ENCODE peak calls at places on chromosomes 11 and 22, in seven cellular contexts. B is kidney epithelial cell, M is ovary, Y is adrenal gland, V is spleen, D is Panc1, A is cardiac fibroblast. N is an unnamed sample.
A peak's percentile ranks its signal among the peaks of the same experiment; 100 is the strongest.

GRCh38 chr11:34238533-34238932 is 119.3 kb downstream of the ABTB2 start:
- DNase-seq in Y (no peak), V (no peak), M (no peak), D (no peak), A (peak; percentile 70), B (no peak), N (no peak)

GRCh38 chr11:134363592-134363991 is 31.8 kb downstream of the GLB1L2 start:
- DNase-seq in V (peak; percentile 49), D (no peak), B (no peak), M (no peak), A (no peak), Y (peak; percentile 62), N (no peak)

GRCh38 chr22:29710922-29711593 is 8.7 kb upstream of the CABP7 start:
- DNase-seq in M (no peak), D (no peak), B (no peak), V (peak; percentile 87), Y (peak; percentile 92), A (peak; percentile 15), N (no peak)

GRCh38 chr11:7572001-7572712 is 58.4 kb downstream of the PPFIBP2 start:
- DNase-seq in D (no peak), Y (no peak), B (no peak), M (no peak), A (no peak), V (no peak), N (no peak)

GRCh38 chr11:27703453-27703852 is 3.2 kb upstream of the BDNF start:
- DNase-seq in Y (no peak), B (no peak), A (peak; percentile 39), V (no peak), M (no peak), D (no peak), N (no peak)

GRCh38 chr22:31211862-31212730 is at the start of gene LIMK2:
- DNase-seq in B (no peak), V (peak; percentile 100), D (no peak), Y (peak; percentile 95), A (peak; percentile 86), M (peak; percentile 97), N (no peak)

GRCh38 chr11:119169272-119169719 is 771 bp downstream of the NLRX1 start:
- DNase-seq in B (peak; percentile 32), V (peak; percentile 85), D (no peak), Y (peak; percentile 73), M (no peak), A (peak; percentile 36), N (no peak)

GRCh38 chr11:77267910-77268309 is 33.6 kb downstream of the GDPD4 start:
- DNase-seq in Y (no peak), B (no peak), V (no peak), D (no peak), M (no peak), A (peak; percentile 15), N (no peak)

GRCh38 chr11:123560001-123560400 is 94.4 kb downstream of the SCN3B start:
- DNase-seq in D (no peak), V (no peak), B (no peak), A (peak; percentile 69), M (peak; percentile 78), Y (peak; percentile 93), N (no peak)

GRCh38 chr22:42719656-42720262 is 911 bp downstream of the A4GALT start:
- DNase-seq in V (no peak), Y (no peak), A (peak; percentile 23), B (no peak), M (no peak), D (no peak), N (no peak)

GRCh38 chr11:8318536-8318935 is 54.9 kb upstream of the LMO1 start:
- DNase-seq in B (no peak), Y (no peak), A (no peak), D (no peak), V (peak; percentile 70), M (no peak), N (no peak)

GRCh38 chr22:18927020-18927419 is 9.1 kb downstream of the PRODH start:
- DNase-seq in B (no peak), A (no peak), M (no peak), D (no peak), V (no peak), Y (no peak), N (no peak)

GRCh38 chr11:107562647-107563208 is 2.8 kb downstream of the ALKBH8 start:
- DNase-seq in B (peak; percentile 81), A (peak; percentile 26), M (no peak), Y (no peak), V (no peak), D (peak; percentile 82), N (no peak)

GRCh38 chr11:60767388-60767811 is 10.7 kb downstream of the MS4A15 start:
- DNase-seq in A (no peak), B (no peak), V (peak; percentile 70), Y (no peak), D (no peak), M (no peak), N (no peak)

GRCh38 chr11:123491241-123491640 is 61.2 kb downstream of the GRAMD1B start:
- DNase-seq in D (no peak), Y (peak; percentile 39), M (no peak), A (no peak), B (no peak), V (no peak), N (no peak)

GRCh38 chr11:114738954-114739353 is 60.6 kb downstream of the NXPE2 start:
- DNase-seq in M (no peak), Y (peak; percentile 68), V (no peak), D (peak; percentile 27), A (peak; percentile 59), B (peak; percentile 26), N (no peak)

GRCh38 chr11:74932169-74932568 is 16.7 kb downstream of the XRRA1 start:
- DNase-seq in M (no peak), D (no peak), B (no peak), V (no peak), A (peak; percentile 25), Y (no peak), N (no peak)

GRCh38 chr11:61477734-61478148 is 30.8 kb upstream of the LRRC10B start:
- DNase-seq in A (peak; percentile 37), M (peak; percentile 63), B (no peak), D (no peak), V (peak; percentile 88), Y (peak; percentile 75), N (no peak)

GRCh38 chr11:12685229-12685628 is 11.0 kb downstream of the TEAD1 start:
- DNase-seq in A (no peak), M (no peak), B (no peak), V (no peak), Y (no peak), D (no peak), N (no peak)

GRCh38 chr11:12689029-12689755 is 15.0 kb downstream of the TEAD1 start:
- DNase-seq in M (no peak), Y (no peak), A (no peak), D (no peak), B (no peak), V (no peak), N (no peak)

GRCh38 chr11:12686246-12687060 is 12.2 kb downstream of the TEAD1 start:
- DNase-seq in Y (no peak), D (no peak), V (no peak), A (no peak), M (no peak), B (no peak), N (no peak)

GRCh38 chr11:12687216-12687623 is 13.0 kb downstream of the TEAD1 start:
- DNase-seq in D (no peak), V (no peak), B (no peak), Y (no peak), A (no peak), M (no peak), N (no peak)

GRCh38 chr11:12687740-12688139 is 13.5 kb downstream of the TEAD1 start:
- DNase-seq in D (no peak), M (no peak), B (no peak), V (no peak), Y (no peak), A (no peak), N (no peak)
- TF ChIP-seq CTCF in D (no peak), M (no peak), B (no peak), V (no peak), Y (no peak), A (no peak), N (no peak)

GRCh38 chr11:120238968-120239620 is 846 bp upstream of the POU2F3 start:
- DNase-seq in Y (no peak), A (no peak), D (no peak), V (peak; percentile 51), M (no peak), B (no peak), N (no peak)

GRCh38 chr11:120243221-120243620 is 3.3 kb downstream of the POU2F3 start:
- DNase-seq in Y (no peak), B (no peak), D (no peak), M (no peak), A (no peak), V (peak; percentile 53), N (no peak)

GRCh38 chr11:120240866-120241265 is 926 bp downstream of the POU2F3 start:
- DNase-seq in D (no peak), M (no peak), A (no peak), Y (no peak), V (peak; percentile 64), B (no peak), N (no peak)

GRCh38 chr11:120241277-120241676 is 1.3 kb downstream of the POU2F3 start:
- DNase-seq in V (peak; percentile 47), A (no peak), D (no peak), M (no peak), B (no peak), Y (no peak), N (no peak)

DNA sequence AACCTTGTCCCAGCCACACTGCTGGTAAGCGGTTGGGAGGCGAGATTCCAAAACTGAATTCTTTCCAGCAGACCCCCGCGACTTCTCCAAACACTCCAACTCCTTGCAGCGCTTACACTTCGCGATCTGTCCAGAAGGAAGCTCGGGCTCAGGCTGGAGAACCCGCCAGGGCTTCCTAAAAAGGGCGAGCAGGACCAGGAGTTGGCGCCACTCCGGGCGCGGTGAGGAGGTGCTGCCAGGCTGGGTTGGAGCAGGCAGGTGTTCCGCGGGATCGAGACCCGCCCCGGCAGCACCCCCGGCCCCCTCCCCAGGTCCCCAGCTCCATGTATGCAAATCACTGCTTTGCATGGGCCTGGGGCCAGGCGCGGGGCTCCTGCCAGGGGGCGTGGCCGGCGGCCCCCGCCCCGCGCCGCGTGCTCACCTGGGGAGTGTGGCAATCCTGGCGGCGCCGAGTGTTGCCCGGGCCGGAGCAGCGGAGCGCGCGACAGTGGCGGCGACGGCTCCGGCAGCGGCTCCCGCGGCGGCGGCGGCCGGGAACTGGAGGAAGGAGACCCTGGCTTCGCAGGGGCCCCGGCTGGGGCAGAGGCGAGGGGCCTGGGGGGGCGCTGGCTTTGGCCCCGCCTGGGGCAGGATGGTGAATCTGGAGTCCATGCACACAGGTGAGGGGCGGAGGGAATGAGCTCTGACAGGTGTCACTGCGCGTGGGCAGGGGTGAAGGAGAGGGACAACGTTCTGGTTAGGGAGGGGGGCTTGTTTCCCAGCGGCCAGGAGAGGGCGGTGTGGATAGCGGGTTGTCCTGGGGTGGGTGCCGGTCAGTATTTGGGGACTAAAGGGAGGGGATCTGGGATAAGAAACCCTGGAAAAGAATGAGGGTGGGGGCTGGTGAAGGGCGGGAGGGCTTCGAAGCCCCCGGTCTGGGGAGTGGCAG is at the start of gene POU2F3:
- DNase-seq in B (no peak), A (no peak), V (peak; percentile 64), Y (no peak), M (no peak), D (no peak), N (no peak)
- H3K4me3 ChIP-seq in B (no peak within 1 kb of the TSS), A (no peak within 1 kb of the TSS), V (no peak within 1 kb of the TSS), Y (no peak within 1 kb of the TSS), M (no peak within 1 kb of the TSS), D (no peak within 1 kb of the TSS), N (no peak within 1 kb of the TSS)

GRCh38 chr22:32775957-32776356 is 25.5 kb upstream of the TIMP3 start:
- DNase-seq in Y (no peak), B (no peak), D (no peak), A (no peak), V (no peak), M (no peak), N (no peak)
- TF ChIP-seq CTCF in Y (peak; percentile 24), B (peak; percentile 31), D (peak; percentile 47), A (peak; percentile 36), V (no peak), M (no peak), N (peak; percentile 39)

GRCh38 chr11:65420506-65421203 is 1.9 kb upstream of the NEAT1 start:
- DNase-seq in M (no peak), D (no peak), V (no peak), Y (peak; percentile 56), A (no peak), B (no peak), N (no peak)
- H3K4me3 ChIP-seq in M (peak overlapping the region; percentile 86), D (peak overlapping the region; percentile 67), V (peak overlapping the region; percentile 16), Y (no peak overlapping the region), A (peak overlapping the region; percentile 15), B (no peak overlapping the region), N (peak overlapping the region; percentile 35)